ENCODE peak calls at places on chromosomes 1 and 21, in nine cellular contexts. L, A, I, T, O, C, S, W and G are unnamed samples.

GRCh38 chr1:12617901-12618660 is at the start of gene DHRS3:
- DNase-seq in L (peak; percentile 80), A (peak; percentile 95), I (peak; percentile 64), T (peak; percentile 90), O (peak; percentile 66), C (peak; percentile 54), S (peak; percentile 80), W (peak; percentile 88), G (peak; percentile 62)

GRCh38 chr1:36383240-36383639 is 2.5 kb downstream of the STK40 start:
- DNase-seq in L (peak; percentile 91), A (no peak), I (no peak), T (peak; percentile 79), O (no peak), C (no peak), S (no peak), W (no peak), G (no peak)

GRCh38 chr1:67760030-67760821 is 73.0 kb downstream of the GNG12 start:
- DNase-seq in L (peak; percentile 69), A (no peak), I (peak; percentile 66), T (peak; percentile 62), O (no peak), C (peak; percentile 72), S (peak; percentile 60), W (peak; percentile 63), G (peak; percentile 62)

GRCh38 chr1:225747566-225747965 is 30.1 kb upstream of the SRP9 start:
- DNase-seq in L (no peak), A (no peak), I (no peak), T (no peak), O (no peak), C (no peak), S (no peak), W (no peak), G (no peak)

GRCh38 chr1:70504176-70504820 is 93.2 kb downstream of the CTH start:
- DNase-seq in L (no peak), A (no peak), I (no peak), T (no peak), O (no peak), C (no peak), S (no peak), W (no peak), G (no peak)

GRCh38 chr1:32782086-32782485 is 35.1 kb downstream of the YARS1 start:
- DNase-seq in L (no peak), A (no peak), I (no peak), T (no peak), O (no peak), C (no peak), S (no peak), W (no peak), G (no peak)

GRCh38 chr21:16072692-16073091 is 342.9 kb downstream of the USP25 start:
- DNase-seq in L (no peak), A (no peak), I (no peak), T (no peak), O (peak; percentile 80), C (no peak), S (no peak), W (no peak), G (no peak)

GRCh38 chr1:108719654-108720435 is 7.1 kb downstream of the FNDC7 start:
- DNase-seq in L (no peak), A (no peak), I (no peak), T (no peak), O (peak; percentile 63), C (no peak), S (no peak), W (peak; percentile 55), G (no peak)

GRCh38 chr1:164774819-164775654 is 216.1 kb downstream of the PBX1 start:
- DNase-seq in L (peak; percentile 86), A (no peak), I (no peak), T (no peak), O (no peak), C (no peak), S (no peak), W (no peak), G (no peak)

GRCh38 chr1:47443530-47444316 is 5.9 kb downstream of the FOXD2 start:
- DNase-seq in L (no peak), A (no peak), I (no peak), T (no peak), O (no peak), C (no peak), S (peak; percentile 59), W (no peak), G (no peak)

GRCh38 chr1:198220428-198220827 is 63.6 kb downstream of the NEK7 start:
- DNase-seq in L (peak; percentile 42), A (no peak), I (no peak), T (no peak), O (peak; percentile 61), C (no peak), S (no peak), W (peak; percentile 26), G (no peak)

GRCh38 chr1:93732514-93732913 is 50.9 kb upstream of the BCAR3 start:
- DNase-seq in L (no peak), A (no peak), I (no peak), T (no peak), O (no peak), C (no peak), S (no peak), W (no peak), G (no peak)

GRCh38 chr1:246189126-246189525 is 318.0 kb downstream of the SMYD3 start:
- DNase-seq in L (no peak), A (no peak), I (no peak), T (no peak), O (no peak), C (no peak), S (no peak), W (no peak), G (no peak)

GRCh38 chr1:115782571-115783281 is 14.2 kb upstream of the CASQ2 start:
- DNase-seq in L (no peak), A (no peak), I (no peak), T (no peak), O (peak; percentile 73), C (no peak), S (no peak), W (peak; percentile 73), G (no peak)

GRCh38 chr1:23958810-23959460 is 693 bp upstream of the PNRC2 start:
- DNase-seq in L (peak; percentile 70), A (peak; percentile 93), I (peak; percentile 85), T (peak; percentile 89), O (peak; percentile 59), C (peak; percentile 76), S (peak; percentile 75), W (peak; percentile 80), G (peak; percentile 71)
- TF ChIP-seq CTCF in L (no peak), A (peak; percentile 32), I (peak; percentile 34), T (peak; percentile 13), O (peak; percentile 44), C (no peak), S (no peak), W (no peak), G (peak; percentile 36)

DNA sequence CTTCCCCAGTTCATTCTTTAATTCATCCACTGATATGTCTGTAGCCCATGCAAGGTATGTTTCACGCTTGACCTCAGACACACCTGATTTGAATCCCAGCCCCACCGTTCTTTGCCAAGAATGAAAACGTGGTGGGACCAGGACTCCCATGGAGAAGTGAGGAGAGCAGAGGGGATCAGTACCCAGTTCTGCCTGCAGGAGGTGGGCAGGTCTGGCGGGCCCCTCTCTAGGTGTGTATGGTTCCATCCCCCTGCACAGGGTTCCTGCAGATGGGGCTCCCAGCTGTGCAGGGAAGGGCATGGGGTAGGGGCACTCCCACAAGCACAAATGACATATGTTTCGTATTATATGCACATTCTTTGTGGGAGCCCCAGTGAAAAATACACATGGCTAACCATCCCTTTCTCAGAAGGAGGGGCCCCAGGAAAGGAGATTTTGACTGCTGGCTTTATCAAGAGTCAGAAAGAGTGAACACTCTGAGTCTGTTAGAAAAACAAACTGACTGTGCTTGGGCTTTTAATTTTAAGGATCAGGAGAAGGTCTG is 144.6 kb downstream of the PLPP3 start:
- DNase-seq in L (no peak), A (no peak), I (no peak), T (no peak), O (no peak), C (no peak), S (peak; percentile 30), W (no peak), G (no peak)
- TF ChIP-seq CTCF in L (no peak), A (no peak), I (no peak), T (no peak), O (peak; percentile 8), C (peak; percentile 42), S (peak; percentile 29), W (no peak), G (no peak)

GRCh38 chr21:46092811-46093667 is 4.9 kb upstream of the COL6A2 start:
- DNase-seq in L (no peak), A (no peak), I (no peak), T (peak; percentile 36), O (no peak), C (no peak), S (no peak), W (no peak), G (no peak)
- TF ChIP-seq CTCF in L (no peak), A (no peak), I (no peak), T (no peak), O (peak; percentile 34), C (no peak), S (no peak), W (no peak), G (no peak)

GRCh38 chr21:29332461-29333354 is 34.0 kb downstream of the BACH1 start:
- DNase-seq in L (no peak), A (no peak), I (no peak), T (no peak), O (no peak), C (no peak), S (no peak), W (no peak), G (no peak)

GRCh38 chr21:29333355-29333746 is 34.6 kb downstream of the BACH1 start:
- DNase-seq in L (no peak), A (no peak), I (no peak), T (no peak), O (no peak), C (no peak), S (no peak), W (no peak), G (no peak)

GRCh38 chr21:29335720-29336119 is 37.0 kb downstream of the BACH1 start:
- DNase-seq in L (no peak), A (no peak), I (no peak), T (no peak), O (no peak), C (no peak), S (no peak), W (no peak), G (no peak)

GRCh38 chr21:29338256-29338655 is 39.5 kb downstream of the BACH1 start:
- DNase-seq in L (no peak), A (no peak), I (no peak), T (no peak), O (no peak), C (no peak), S (no peak), W (no peak), G (no peak)

DNA sequence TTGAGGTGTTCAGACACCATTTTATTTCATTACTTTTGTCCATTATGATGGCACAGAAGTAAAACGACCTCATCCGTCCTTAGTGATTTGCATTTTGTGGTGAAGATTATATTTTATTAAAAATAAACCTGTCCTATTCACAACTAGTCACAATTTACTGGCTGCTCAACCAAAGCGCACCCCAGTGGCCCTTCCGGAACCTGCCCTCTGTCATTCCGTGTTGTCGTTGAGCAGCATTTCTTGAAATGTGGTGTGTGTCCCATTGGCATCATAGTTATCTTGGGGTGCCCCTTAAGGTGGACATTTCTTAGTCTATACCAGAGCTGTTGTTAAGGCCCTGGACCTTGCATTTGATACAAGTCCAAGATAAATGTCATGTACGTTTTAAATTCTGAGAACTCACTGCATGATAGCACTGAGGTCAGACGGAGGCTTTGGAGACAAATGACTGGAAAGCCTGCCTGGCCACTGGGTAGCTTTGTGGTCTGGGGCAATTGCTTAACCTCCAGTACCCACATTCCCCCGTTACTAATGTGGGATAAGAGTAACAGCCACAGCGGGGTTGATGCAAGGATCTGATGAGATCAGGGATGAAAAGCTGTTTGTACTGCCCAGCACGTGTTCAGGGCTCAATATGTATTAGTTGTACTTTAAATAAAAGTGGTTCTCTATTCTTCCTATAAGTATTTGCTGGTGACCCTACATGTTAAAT is 36.2 kb downstream of the BACH1 start:
- DNase-seq in L (no peak), A (no peak), I (no peak), T (no peak), O (no peak), C (no peak), S (no peak), W (no peak), G (no peak)
- TF ChIP-seq CTCF in L (no peak), A (no peak), I (no peak), T (no peak), O (no peak), C (no peak), S (no peak), W (no peak), G (no peak)